ENCODE peak calls at places on chromosomes 1 and 21, in ten cellular contexts. N is fibroblast of mammary gland, V is IMR-90, H is GM12865, D is tibial artery, U is stomach, F is foreskin fibroblast, A is dorsolateral prefrontal cortex, S is BJ, X is cardiac fibroblast. I is an unnamed sample.

GRCh38 chr1:204746838-204747442 is 61.4 kb upstream of the LRRN2 start:
- DNase-seq in N (peak), V (peak), H (peak), D (peak), U (peak), F (peak), A (no peak), S (no peak), X (peak), I (no peak)

GRCh38 chr1:67626495-67627235 is 58.3 kb upstream of the GADD45A start:
- DNase-seq in N (peak), V (peak), H (no peak), D (no peak), U (no peak), F (peak), A (no peak), S (no peak), X (peak), I (no peak)

GRCh38 chr1:19648689-19649088 is 4.6 kb downstream of the NBL1 start:
- DNase-seq in N (peak), V (no peak), H (no peak), D (no peak), U (no peak), F (peak), A (no peak), S (no peak), X (peak), I (no peak)

GRCh38 chr1:182634306-182635072 is 30.3 kb upstream of the RGS16 start:
- DNase-seq in N (no peak), V (no peak), H (no peak), D (no peak), U (no peak), F (no peak), A (no peak), S (no peak), X (no peak), I (no peak)

GRCh38 chr1:94920061-94920460 is 6.8 kb downstream of the CNN3 start:
- DNase-seq in N (no peak), V (no peak), H (no peak), D (no peak), U (no peak), F (peak), A (no peak), S (no peak), X (no peak), I (no peak)

GRCh38 chr1:110619412-110620249 is 13.5 kb upstream of the KCNA2 start:
- DNase-seq in N (peak), V (peak), H (peak), D (peak), U (peak), F (peak), A (peak), S (no peak), X (peak), I (peak)

GRCh38 chr1:24735619-24736375 is 9.4 kb upstream of the CLIC4 start:
- DNase-seq in N (peak), V (peak), H (no peak), D (no peak), U (no peak), F (peak), A (no peak), S (no peak), X (peak), I (no peak)

GRCh38 chr1:211630236-211631081 is 45.0 kb downstream of the NEK2 start:
- DNase-seq in N (no peak), V (no peak), H (no peak), D (no peak), U (no peak), F (peak), A (no peak), S (no peak), X (peak), I (no peak)

GRCh38 chr1:175003521-175003920 is 3.8 kb downstream of the CACYBP start:
- DNase-seq in N (no peak), V (no peak), H (no peak), D (no peak), U (no peak), F (no peak), A (no peak), S (no peak), X (no peak), I (no peak)

GRCh38 chr1:233237623-233238022 is 57.9 kb downstream of the PCNX2 start:
- DNase-seq in N (no peak), V (no peak), H (no peak), D (no peak), U (no peak), F (no peak), A (no peak), S (no peak), X (no peak), I (no peak)

GRCh38 chr1:178451529-178451928 is 45.2 kb downstream of the CLEC20A start:
- DNase-seq in N (peak), V (peak), H (no peak), D (no peak), U (no peak), F (peak), A (no peak), S (peak), X (peak), I (no peak)

GRCh38 chr1:31699341-31699891 is 4.4 kb downstream of the COL16A1 start:
- DNase-seq in N (no peak), V (no peak), H (peak), D (no peak), U (no peak), F (peak), A (no peak), S (no peak), X (no peak), I (no peak)

GRCh38 chr1:5485968-5486665 is 506.1 kb downstream of the NPHP4 start:
- DNase-seq in N (no peak), V (no peak), H (no peak), D (no peak), U (no peak), F (no peak), A (no peak), S (no peak), X (no peak), I (no peak)

GRCh38 chr1:6464514-6464836 is 1.5 kb downstream of the TNFRSF25 start:
- DNase-seq in N (no peak), V (no peak), H (no peak), D (no peak), U (peak), F (no peak), A (no peak), S (no peak), X (no peak), I (no peak)

GRCh38 chr21:41547111-41547510 is 39.2 kb upstream of the TMPRSS2 start:
- DNase-seq in N (no peak), V (no peak), H (no peak), D (no peak), U (no peak), F (no peak), A (no peak), S (no peak), X (no peak), I (no peak)

GRCh38 chr1:61561666-61562065 is 163.3 kb downstream of the TM2D1 start:
- DNase-seq in N (peak), V (no peak), H (no peak), D (no peak), U (no peak), F (peak), A (no peak), S (no peak), X (peak), I (no peak)

GRCh38 chr1:13922440-13922839 is 222.5 kb downstream of the PRDM2 start:
- DNase-seq in N (peak), V (no peak), H (no peak), D (no peak), U (no peak), F (peak), A (peak), S (no peak), X (no peak), I (no peak)

GRCh38 chr1:239719642-239720258 is 333.4 kb downstream of the CHRM3 start:
- DNase-seq in N (no peak), V (no peak), H (no peak), D (no peak), U (no peak), F (no peak), A (no peak), S (no peak), X (no peak), I (no peak)

GRCh38 chr1:31101147-31101502 is 35.6 kb upstream of the PUM1 start:
- DNase-seq in N (peak), V (peak), H (no peak), D (no peak), U (no peak), F (peak), A (no peak), S (no peak), X (peak), I (no peak)

GRCh38 chr1:26471201-26471497 is 1.1 kb upstream of the HMGN2 start:
- DNase-seq in N (no peak), V (no peak), H (no peak), D (no peak), U (no peak), F (no peak), A (no peak), S (no peak), X (no peak), I (no peak)

GRCh38 chr1:903721-904270 is 19.9 kb upstream of the SAMD11 start:
- DNase-seq in N (no peak), V (no peak), H (peak), D (no peak), U (peak), F (no peak), A (peak), S (no peak), X (no peak), I (no peak)

GRCh38 chr1:3135746-3136455 is 66.9 kb downstream of the PRDM16 start:
- DNase-seq in N (no peak), V (no peak), H (no peak), D (no peak), U (peak), F (no peak), A (no peak), S (no peak), X (no peak), I (no peak)

GRCh38 chr1:37151789-37152188 is 117.5 kb upstream of the GRIK3 start:
- DNase-seq in N (no peak), V (no peak), H (no peak), D (no peak), U (no peak), F (no peak), A (no peak), S (no peak), X (no peak), I (no peak)

GRCh38 chr1:67897270-67897949 is 64.1 kb upstream of the GNG12 start:
- DNase-seq in N (no peak), V (peak), H (no peak), D (no peak), U (no peak), F (peak), A (no peak), S (no peak), X (peak), I (no peak)

GRCh38 chr1:167663002-167663772 is 33.2 kb downstream of the RCSD1 start:
- DNase-seq in N (peak), V (peak), H (peak), D (no peak), U (no peak), F (peak), A (peak), S (no peak), X (peak), I (no peak)

GRCh38 chr1:198656500-198656932 is 17.7 kb downstream of the PTPRC start:
- DNase-seq in N (no peak), V (no peak), H (peak), D (no peak), U (peak), F (peak), A (no peak), S (no peak), X (peak), I (no peak)

GRCh38 chr1:235942625-235942934 is 75.9 kb upstream of the LYST start:
- DNase-seq in N (no peak), V (no peak), H (no peak), D (no peak), U (no peak), F (no peak), A (no peak), S (no peak), X (no peak), I (no peak)

GRCh38 chr1:27979151-27979858 is 19.5 kb downstream of the XKR8 start:
- DNase-seq in N (peak), V (peak), H (peak), D (no peak), U (no peak), F (peak), A (no peak), S (no peak), X (peak), I (no peak)

GRCh38 chr1:89312572-89312971 is 39.9 kb upstream of the GBP5 start:
- DNase-seq in N (no peak), V (no peak), H (no peak), D (no peak), U (no peak), F (no peak), A (no peak), S (no peak), X (no peak), I (no peak)

GRCh38 chr21:34888569-34889286 is 160.4 kb downstream of the RUNX1 start:
- DNase-seq in N (peak), V (peak), H (peak), D (peak), U (peak), F (peak), A (peak), S (peak), X (peak), I (no peak)

GRCh38 chr1:65002156-65002507 is 35.8 kb upstream of the JAK1 start:
- DNase-seq in N (no peak), V (no peak), H (no peak), D (no peak), U (no peak), F (no peak), A (no peak), S (no peak), X (no peak), I (no peak)

GRCh38 chr1:228502522-228502921 is 15.3 kb downstream of the RNF187 start:
- DNase-seq in N (no peak), V (no peak), H (no peak), D (no peak), U (no peak), F (no peak), A (no peak), S (no peak), X (no peak), I (no peak)

GRCh38 chr1:39006287-39006686 is 15.2 kb downstream of the AKIRIN1 start:
- DNase-seq in N (no peak), V (no peak), H (no peak), D (no peak), U (no peak), F (no peak), A (no peak), S (no peak), X (no peak), I (no peak)

GRCh38 chr1:207910678-207911354 is at the start of gene CD34:
- DNase-seq in N (no peak), V (no peak), H (no peak), D (peak), U (no peak), F (peak), A (no peak), S (no peak), X (peak), I (no peak)

GRCh38 chr1:23092447-23092846 is 73.2 kb downstream of the KDM1A start:
- DNase-seq in N (no peak), V (no peak), H (no peak), D (peak), U (no peak), F (no peak), A (no peak), S (no peak), X (no peak), I (no peak)

GRCh38 chr1:150874455-150875196 is 1.8 kb downstream of the ARNT start:
- DNase-seq in N (peak), V (no peak), H (no peak), D (no peak), U (no peak), F (no peak), A (no peak), S (no peak), X (peak), I (no peak)

GRCh38 chr1:151985768-151986167 is 7.9 kb downstream of the S100A10 start:
- DNase-seq in N (no peak), V (no peak), H (no peak), D (no peak), U (no peak), F (no peak), A (no peak), S (no peak), X (no peak), I (no peak)

GRCh38 chr1:236502579-236502971 is 21.2 kb upstream of the LGALS8 start:
- DNase-seq in N (peak), V (peak), H (no peak), D (no peak), U (no peak), F (peak), A (no peak), S (peak), X (peak), I (no peak)

GRCh38 chr1:28917757-28918118 is 3.4 kb downstream of the EPB41 start:
- DNase-seq in N (no peak), V (no peak), H (no peak), D (no peak), U (no peak), F (no peak), A (no peak), S (no peak), X (no peak), I (no peak)

GRCh38 chr1:240794061-240794843 is 182.3 kb upstream of the GREM2 start:
- DNase-seq in N (no peak), V (no peak), H (peak), D (no peak), U (no peak), F (no peak), A (no peak), S (no peak), X (no peak), I (no peak)

GRCh38 chr1:240786880-240787279 is 174.9 kb upstream of the GREM2 start:
- DNase-seq in N (no peak), V (no peak), H (no peak), D (no peak), U (no peak), F (no peak), A (no peak), S (no peak), X (no peak), I (no peak)

GRCh38 chr1:240792915-240793525 is 181.1 kb upstream of the GREM2 start:
- DNase-seq in N (no peak), V (no peak), H (no peak), D (no peak), U (no peak), F (no peak), A (no peak), S (no peak), X (no peak), I (no peak)

DNA sequence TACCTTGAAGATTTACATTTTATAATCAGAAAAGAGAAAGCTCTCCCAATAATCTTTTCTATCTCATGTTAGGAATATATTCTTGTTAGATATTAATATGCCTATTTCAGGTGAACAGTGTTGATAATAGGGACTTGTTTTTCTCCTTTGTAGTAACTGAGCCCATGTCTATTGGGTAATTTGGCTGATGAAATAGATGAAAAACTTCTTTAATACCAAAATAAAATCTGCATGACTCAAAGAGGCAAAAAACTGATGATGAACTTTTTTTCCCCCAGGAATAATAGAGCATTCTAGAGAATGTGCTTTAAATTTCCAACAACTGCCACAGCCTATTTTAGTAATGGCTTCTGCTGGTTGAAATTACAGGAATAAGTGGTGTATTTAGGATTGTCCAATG is 178.9 kb upstream of the GREM2 start:
- DNase-seq in N (peak), V (peak), H (no peak), D (no peak), U (no peak), F (peak), A (no peak), S (no peak), X (no peak), I (no peak)
- TF ChIP-seq CTCF in N (no peak), V (no peak), H (no peak), D (no peak), U (no peak), F (no peak), A (no peak), S (no peak), X (no peak), I (no peak)

DNA sequence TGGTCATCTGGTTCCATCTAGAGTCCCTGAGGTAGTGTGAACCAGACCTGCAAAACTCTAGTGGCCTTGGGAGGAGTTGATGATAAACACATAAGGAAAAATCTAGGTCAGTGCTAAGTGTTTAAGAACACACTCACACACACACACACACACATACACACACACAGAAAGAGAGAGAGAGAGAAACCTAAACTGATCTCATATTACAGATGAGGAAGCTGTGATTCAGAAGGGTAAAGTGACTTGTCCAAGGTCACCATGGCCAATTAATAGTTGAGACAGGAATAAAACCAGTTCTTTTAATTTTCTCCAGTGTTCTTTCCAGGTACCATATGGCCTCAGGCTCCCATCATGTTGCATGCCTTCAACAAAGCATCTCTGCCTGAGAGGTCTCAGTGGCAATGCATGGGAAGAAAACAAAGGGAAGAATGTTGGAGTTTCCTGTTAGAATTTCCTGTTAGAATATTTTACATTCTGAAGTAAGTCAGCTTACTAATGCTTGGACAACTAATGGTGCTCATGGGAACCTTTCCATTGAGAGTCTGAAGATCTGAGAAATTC is 77.3 kb upstream of the TSPAN2 start:
- DNase-seq in N (peak), V (peak), H (no peak), D (no peak), U (no peak), F (peak), A (no peak), S (no peak), X (peak), I (no peak)
- TF ChIP-seq CTCF in N (no peak), V (peak), H (no peak), D (no peak), U (no peak), F (no peak), A (no peak), S (no peak), X (no peak), I (no peak)

DNA sequence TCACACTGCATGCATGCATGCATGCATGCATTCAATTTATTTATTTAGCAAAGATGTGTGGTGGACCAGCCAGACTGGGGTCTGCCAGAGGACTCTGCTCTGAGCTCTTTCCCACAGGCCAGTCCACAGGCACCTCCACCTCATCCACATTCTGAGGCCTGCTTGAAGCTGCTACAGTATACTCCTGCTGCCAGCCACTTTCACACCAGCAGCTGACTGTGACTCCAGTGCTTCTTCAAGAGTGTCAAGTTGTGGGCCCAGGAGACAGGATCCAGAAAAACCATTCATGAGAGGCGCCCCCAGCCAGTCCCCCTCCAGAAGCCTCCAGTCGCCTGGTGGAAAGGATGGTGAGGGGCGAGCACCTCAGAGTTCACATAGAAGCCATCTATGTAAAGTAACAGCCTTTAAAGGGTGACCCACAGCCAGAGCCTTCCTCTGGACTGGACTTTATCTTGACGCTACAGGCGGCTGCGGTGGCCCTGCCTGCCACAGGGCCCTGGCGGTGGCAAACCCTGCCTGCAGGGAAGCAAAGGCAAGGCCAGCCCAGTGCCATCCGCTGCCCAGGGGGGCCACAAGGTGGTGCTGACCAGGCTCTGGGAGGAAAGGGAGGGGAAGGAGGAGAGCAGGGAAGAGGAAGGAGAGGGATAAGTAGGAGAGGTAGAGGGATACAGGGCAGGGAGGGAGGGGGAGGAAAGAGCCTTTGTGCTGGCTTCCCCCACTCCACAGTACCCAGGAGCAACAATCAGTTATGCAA is 30.7 kb downstream of the SSBP3 start:
- DNase-seq in N (no peak), V (no peak), H (peak), D (no peak), U (peak), F (no peak), A (no peak), S (no peak), X (no peak), I (no peak)
- TF ChIP-seq CTCF in N (no peak), V (no peak), H (no peak), D (no peak), U (no peak), F (no peak), A (no peak), S (no peak), X (no peak), I (no peak)

DNA sequence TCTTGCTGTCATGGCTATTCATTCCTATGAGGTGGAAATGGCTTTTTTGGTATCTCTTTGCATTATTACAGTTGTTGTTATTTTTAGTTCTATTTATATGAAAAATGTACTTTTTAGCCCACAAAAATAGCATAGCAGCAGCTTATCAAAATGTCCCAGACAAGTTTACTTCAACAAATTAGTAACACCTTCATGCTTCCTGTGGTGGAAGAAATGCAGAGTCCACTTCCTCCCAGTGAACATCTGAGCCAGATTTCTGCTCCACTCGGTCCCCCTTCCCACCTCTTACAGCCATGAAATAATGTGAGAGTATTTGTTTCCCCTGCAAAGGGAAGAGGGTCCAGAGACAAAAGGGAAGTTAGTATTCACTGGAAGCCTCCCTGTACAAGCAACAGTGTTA is 126.3 kb downstream of the PBX1 start:
- DNase-seq in N (no peak), V (no peak), H (no peak), D (no peak), U (no peak), F (no peak), A (no peak), S (no peak), X (no peak), I (no peak)
- TF ChIP-seq CTCF in N (no peak), V (no peak), H (no peak), D (no peak), U (no peak), F (no peak), A (no peak), S (no peak), X (no peak), I (no peak)